ENCODE peak calls at places on chromosomes 2 and 18, in four cellular contexts. Y is neural progenitor cell, G is PC-9, K is aorta. A is an unnamed sample. For H3K9me3 and H3K36me3, the result is how much of the 10 kb centered on the place peaks cover.

GRCh38 chr2:184597571-184597980 is 753 bp upstream of the ZNF804A start:
- DNase-seq in Y (peak), G (no peak), K (peak), A (no peak)

GRCh38 chr18:32114293-32114692 is 22.6 kb downstream of the RNF138 start:
- DNase-seq in Y (no peak), G (no peak), K (no peak), A (no peak)

GRCh38 chr2:46430992-46431391 is 48.4 kb upstream of the TMEM247 start:
- DNase-seq in Y (no peak), G (no peak), K (no peak), A (no peak)

GRCh38 chr2:16005819-16006536 is 65.6 kb downstream of the MYCN start:
- DNase-seq in Y (no peak), G (no peak), K (no peak), A (no peak)

GRCh38 chr2:45821558-45822271 is 170.2 kb downstream of the PRKCE start:
- DNase-seq in Y (no peak), G (peak), K (no peak), A (no peak)

GRCh38 chr2:12044857-12045256 is 298.4 kb downstream of the LPIN1 start:
- DNase-seq in Y (no peak), G (no peak), K (no peak), A (peak)

GRCh38 chr2:109279243-109279860 is 150.3 kb downstream of the SH3RF3 start:
- DNase-seq in Y (no peak), G (no peak), K (no peak), A (no peak)

GRCh38 chr2:40859617-40860016 is 407.7 kb upstream of the SLC8A1 start:
- DNase-seq in Y (no peak), G (peak), K (no peak), A (no peak)

GRCh38 chr2:119810039-119810630 is 50.4 kb downstream of the PTPN4 start:
- DNase-seq in Y (no peak), G (no peak), K (no peak), A (no peak)

GRCh38 chr2:203562283-203562682 is 27.2 kb upstream of the RAPH1 start:
- DNase-seq in Y (peak), G (no peak), K (no peak), A (no peak)

GRCh38 chr2:54768772-54769428 is 45.4 kb downstream of the EML6 start:
- DNase-seq in Y (no peak), G (no peak), K (no peak), A (no peak)

GRCh38 chr2:112835553-112836535 is 735 bp downstream of the IL1B start:
- DNase-seq in Y (no peak), G (no peak), K (no peak), A (no peak)

GRCh38 chr2:51535763-51536162 is 503.8 kb upstream of the NRXN1 start:
- DNase-seq in Y (no peak), G (no peak), K (no peak), A (no peak)

GRCh38 chr2:16722677-16723076 is 57.0 kb upstream of the CYRIA start:
- DNase-seq in Y (peak), G (no peak), K (no peak), A (no peak)

GRCh38 chr2:104378853-104379374 is 475.0 kb upstream of the POU3F3 start:
- DNase-seq in Y (peak), G (no peak), K (no peak), A (peak)

GRCh38 chr18:31303771-31304170 is 14.2 kb upstream of the DSG1 start:
- DNase-seq in Y (no peak), G (no peak), K (no peak), A (no peak)

GRCh38 chr2:226052772-226053416 is 653.4 kb downstream of the NYAP2 start:
- DNase-seq in Y (no peak), G (no peak), K (no peak), A (no peak)

GRCh38 chr18:47680488-47680887 is 250.0 kb downstream of the SMAD2 start:
- DNase-seq in Y (no peak), G (no peak), K (no peak), A (no peak)

GRCh38 chr2:19207452-19207851 is 151.0 kb downstream of the OSR1 start:
- DNase-seq in Y (no peak), G (no peak), K (no peak), A (no peak)

DNA sequence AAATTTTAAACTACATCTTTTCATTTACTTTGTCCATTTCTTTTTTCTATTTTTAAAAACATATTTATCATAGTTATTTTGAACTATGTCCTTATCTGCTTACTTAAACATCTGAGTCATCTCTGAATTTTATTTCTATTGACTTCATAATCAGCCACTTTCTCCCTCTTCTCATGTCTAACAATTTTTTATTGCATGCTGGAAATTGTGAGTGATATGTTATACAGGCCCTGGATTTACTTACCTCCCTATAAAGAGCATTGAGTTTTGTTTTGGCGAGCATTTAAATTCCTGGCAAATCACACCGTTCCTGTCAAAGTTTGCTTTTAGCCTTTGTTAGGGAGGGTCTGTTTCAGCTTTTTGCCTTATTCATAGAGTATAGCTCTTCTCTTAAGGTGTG is 39.3 kb downstream of the KCNIP3 start:
- DNase-seq in Y (no peak), G (no peak), K (no peak), A (no peak)
- H3K9me3 ChIP-seq in Y (under half), G (under half), K (under half), A (under half)

GRCh38 chr2:85911097-85911496 is 22.3 kb upstream of the ST3GAL5 start:
- DNase-seq in Y (no peak), G (no peak), K (no peak), A (no peak)
- H3K27ac ChIP-seq in Y (no peak), G (no peak), K (no peak), A (no peak)

GRCh38 chr2:159728645-159729044 is 16.3 kb downstream of the MARCHF7 start:
- DNase-seq in Y (no peak), G (no peak), K (no peak), A (no peak)
- H3K36me3 ChIP-seq in Y (under half), G (under half), K (under half), A (half or more)

DNA sequence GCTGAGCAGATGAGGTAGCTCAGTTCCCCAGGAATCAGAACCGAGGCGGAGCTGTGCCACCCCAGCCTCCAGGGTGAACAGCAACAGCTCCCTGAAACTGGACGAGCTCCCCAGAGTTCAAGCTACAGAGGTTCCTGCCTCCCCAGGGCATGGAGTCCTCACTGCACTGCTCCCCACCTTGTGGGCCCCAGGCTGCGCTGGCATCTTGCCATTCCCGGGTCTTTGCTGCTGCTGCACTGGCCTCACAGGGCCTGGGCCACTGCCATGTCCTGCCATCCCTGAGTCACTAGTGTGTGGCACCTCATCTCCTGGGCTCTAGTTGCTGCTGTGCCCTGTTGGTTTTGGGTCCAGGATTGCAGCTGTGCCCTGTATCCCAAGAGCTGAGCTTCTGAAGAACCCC is 166.9 kb downstream of the SNTG2 start:
- DNase-seq in Y (no peak), G (no peak), K (no peak), A (no peak)
- H3K9me3 ChIP-seq in Y (under half), G (under half), K (under half), A (under half)

GRCh38 chr2:66821168-66821567 is 386.2 kb downstream of the MEIS1 start:
- DNase-seq in Y (no peak), G (no peak), K (no peak), A (no peak)

GRCh38 chr2:66827851-66828250 is 392.9 kb downstream of the MEIS1 start:
- DNase-seq in Y (peak), G (no peak), K (no peak), A (no peak)

GRCh38 chr2:66822186-66822585 is 387.3 kb downstream of the MEIS1 start:
- DNase-seq in Y (no peak), G (no peak), K (no peak), A (no peak)
- H3K27ac ChIP-seq in Y (no peak), G (no peak), K (no peak), A (no peak)

GRCh38 chr2:28898048-28898447 is 3.6 kb downstream of the WDR43 start:
- DNase-seq in Y (no peak), G (no peak), K (no peak), A (no peak)
- H3K36me3 ChIP-seq in Y (under half), G (under half), K (under half), A (under half)

GRCh38 chr2:35585972-35586371 is 769.6 kb upstream of the CRIM1 start:
- DNase-seq in Y (peak), G (no peak), K (no peak), A (no peak)

GRCh38 chr2:35591886-35592285 is 763.7 kb upstream of the CRIM1 start:
- DNase-seq in Y (no peak), G (no peak), K (no peak), A (no peak)
- H3K9me3 ChIP-seq in Y (under half), G (under half), K (under half), A (under half)

DNA sequence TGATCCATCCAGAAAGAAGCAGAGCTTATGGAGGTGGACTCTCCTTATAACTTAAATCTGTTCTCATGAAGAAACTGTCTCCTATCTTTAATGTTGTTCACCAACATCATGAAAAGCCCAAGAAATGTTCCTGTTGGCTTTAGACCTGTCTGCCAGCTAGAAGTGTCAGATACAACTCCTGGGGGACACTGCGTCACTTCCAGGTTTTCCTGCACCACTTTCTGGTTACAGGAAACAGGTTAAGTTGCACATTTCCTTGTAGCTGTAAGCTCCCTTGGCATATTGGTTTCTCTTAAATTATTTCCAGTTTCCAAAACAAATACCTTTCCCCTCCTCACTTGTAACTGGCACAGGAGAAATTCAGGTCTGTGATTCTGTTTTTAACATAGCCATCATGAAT is 2.9 kb downstream of the CEP68 start:
- DNase-seq in Y (no peak), G (no peak), K (no peak), A (no peak)
- H3K27ac ChIP-seq in Y (no peak), G (no peak), K (no peak), A (no peak)